ENCODE peak calls at places on chromosome 15, in five cellular contexts. One of them, this sample, is unnamed.

GRCh38 chr15:98438907-98439306 is 209.4 kb upstream of the IGF1R start:
- DNase-seq in PC-3: no peak
- DNase-seq in cardiac muscle cell: no peak
- DNase-seq in left colon: no peak
- DNase-seq in NAMALWA: no peak
- DNase-seq in this sample: no peak

GRCh38 chr15:91017716-91018115 is 4.7 kb downstream of the VPS33B start:
- DNase-seq in PC-3: no peak
- DNase-seq in cardiac muscle cell: no peak
- DNase-seq in left colon: no peak
- DNase-seq in NAMALWA: no peak
- DNase-seq in this sample: no peak

GRCh38 chr15:83053151-83053550 is 13.9 kb downstream of the BTBD1 start:
- DNase-seq in PC-3: peak
- DNase-seq in cardiac muscle cell: no peak
- DNase-seq in left colon: no peak
- DNase-seq in NAMALWA: no peak
- DNase-seq in this sample: no peak

GRCh38 chr15:53038542-53038941 is 248.4 kb upstream of the ONECUT1 start:
- DNase-seq in PC-3: no peak
- DNase-seq in cardiac muscle cell: no peak
- DNase-seq in left colon: no peak
- DNase-seq in NAMALWA: no peak
- DNase-seq in this sample: no peak

GRCh38 chr15:35616436-35617271 is 70.7 kb upstream of the DPH6 start:
- DNase-seq in PC-3: no peak
- DNase-seq in cardiac muscle cell: no peak
- DNase-seq in left colon: no peak
- DNase-seq in NAMALWA: peak
- DNase-seq in this sample: no peak

GRCh38 chr15:35669457-35670045 is 123.6 kb upstream of the DPH6 start:
- DNase-seq in PC-3: peak
- DNase-seq in cardiac muscle cell: no peak
- DNase-seq in left colon: no peak
- DNase-seq in NAMALWA: no peak
- DNase-seq in this sample: no peak

GRCh38 chr15:90710436-90710835 is 6.7 kb upstream of the BLM start:
- DNase-seq in PC-3: no peak
- DNase-seq in cardiac muscle cell: peak
- DNase-seq in left colon: no peak
- DNase-seq in NAMALWA: no peak
- DNase-seq in this sample: no peak

GRCh38 chr15:63212050-63212973 is 22.9 kb downstream of the RAB8B start:
- DNase-seq in PC-3: peak
- DNase-seq in cardiac muscle cell: peak
- DNase-seq in left colon: no peak
- DNase-seq in NAMALWA: no peak
- DNase-seq in this sample: no peak

GRCh38 chr15:70528270-70528706 is 235.1 kb downstream of the UACA start:
- DNase-seq in PC-3: no peak
- DNase-seq in cardiac muscle cell: peak
- DNase-seq in left colon: peak
- DNase-seq in NAMALWA: peak
- DNase-seq in this sample: no peak

GRCh38 chr15:78739996-78740903 is 71.0 kb downstream of the ADAMTS7 start:
- DNase-seq in PC-3: peak
- DNase-seq in cardiac muscle cell: peak
- DNase-seq in left colon: peak
- DNase-seq in NAMALWA: peak
- DNase-seq in this sample: no peak

GRCh38 chr15:63509056-63509696 is 4.8 kb downstream of the USP3 start:
- DNase-seq in PC-3: no peak
- DNase-seq in cardiac muscle cell: no peak
- DNase-seq in left colon: no peak
- DNase-seq in NAMALWA: no peak
- DNase-seq in this sample: no peak

This sample was measured in NCI-H2227 treated with DMSO at 0.1 percent for 48 hours.